ENCODE peak calls at places on chromosomes 5 and 9, in eight cellular contexts. T is fibroblast of the aortic adventitia; Q is naive thymus-derived CD4-positive, alpha-beta T cell; V is stimulated activated CD4-positive, alpha-beta T cell treated with anti-CD3 and anti-CD28 coated beads, Interleukin-1b, Interleukin-23, amount 100 ng/mL, for 24 hours; W is left colon; I is KBM-7; G is hepatocyte; M is colonic mucosa. P is an unnamed sample.

GRCh38 chr9:36749461-36749860 is 176.8 kb downstream of the MELK start:
- DNase-seq in T (no peak), Q (no peak), V (no peak), W (no peak), I (peak; percentile 24), G (no peak), M (no peak), P (no peak)

GRCh38 chr9:13432914-13433313 is 153.4 kb upstream of the MPDZ start:
- DNase-seq in T (no peak), Q (no peak), V (no peak), W (no peak), I (no peak), G (no peak), M (no peak), P (no peak)

GRCh38 chr5:175878544-175879438 is 7.4 kb downstream of the CPLX2 start:
- DNase-seq in T (no peak), Q (no peak), V (no peak), W (no peak), I (no peak), G (peak; percentile 52), M (no peak), P (no peak)

GRCh38 chr5:134594336-134594735 is 38.3 kb downstream of the SAR1B start:
- DNase-seq in T (no peak), Q (no peak), V (no peak), W (no peak), I (no peak), G (no peak), M (no peak), P (no peak)

GRCh38 chr5:136042665-136043121 is 13.9 kb downstream of the TGFBI start:
- DNase-seq in T (no peak), Q (no peak), V (no peak), W (no peak), I (peak; percentile 77), G (peak; percentile 59), M (no peak), P (no peak)

GRCh38 chr9:38224941-38225340 is 155.9 kb upstream of the SHB start:
- DNase-seq in T (no peak), Q (no peak), V (no peak), W (no peak), I (no peak), G (no peak), M (no peak), P (no peak)

GRCh38 chr5:55159763-55160492 is at the start of gene GPX8:
- DNase-seq in T (peak; percentile 93), Q (no peak), V (no peak), W (no peak), I (peak; percentile 52), G (peak; percentile 79), M (peak; percentile 36), P (no peak)

GRCh38 chr5:140327589-140327988 is 18.8 kb downstream of the HBEGF start:
- DNase-seq in T (peak; percentile 56), Q (no peak), V (no peak), W (no peak), I (no peak), G (no peak), M (no peak), P (no peak)

GRCh38 chr5:112417931-112418358 is 1.1 kb downstream of the EPB41L4A start:
- DNase-seq in T (peak; percentile 15), Q (no peak), V (peak; percentile 40), W (peak; percentile 56), I (no peak), G (peak; percentile 51), M (peak; percentile 62), P (peak; percentile 59)

GRCh38 chr5:33188089-33188488 is 252.7 kb upstream of the TARS1 start:
- DNase-seq in T (no peak), Q (no peak), V (no peak), W (no peak), I (no peak), G (no peak), M (no peak), P (no peak)

GRCh38 chr9:123473226-123473625 is 117.2 kb downstream of the CRB2 start:
- DNase-seq in T (no peak), Q (no peak), V (no peak), W (no peak), I (no peak), G (peak; percentile 29), M (no peak), P (no peak)

GRCh38 chr5:177452688-177453638 is 6.3 kb downstream of the PRR7 start:
- DNase-seq in T (no peak), Q (no peak), V (no peak), W (no peak), I (no peak), G (no peak), M (no peak), P (peak; percentile 57)

GRCh38 chr5:149951138-149951749 is 6.7 kb upstream of the PDE6A start:
- DNase-seq in T (no peak), Q (no peak), V (no peak), W (no peak), I (no peak), G (no peak), M (no peak), P (no peak)

GRCh38 chr9:101369286-101369685 is 15.5 kb downstream of the BAAT start:
- DNase-seq in T (peak; percentile 41), Q (no peak), V (no peak), W (no peak), I (no peak), G (no peak), M (no peak), P (no peak)

GRCh38 chr9:106860731-106861584 is 2.0 kb upstream of the ZNF462 start:
- DNase-seq in T (peak; percentile 43), Q (no peak), V (no peak), W (peak; percentile 56), I (peak; percentile 19), G (peak; percentile 50), M (peak; percentile 70), P (peak; percentile 61)

GRCh38 chr5:9582406-9582805 is 36.5 kb upstream of the SEMA5A start:
- DNase-seq in T (no peak), Q (no peak), V (no peak), W (no peak), I (no peak), G (no peak), M (no peak), P (no peak)

GRCh38 chr9:371349-371748 is 156.7 kb downstream of the DOCK8 start:
- DNase-seq in T (no peak), Q (no peak), V (no peak), W (no peak), I (no peak), G (peak; percentile 48), M (no peak), P (no peak)

GRCh38 chr9:91905958-91906585 is 44.0 kb downstream of the ROR2 start:
- DNase-seq in T (no peak), Q (no peak), V (peak; percentile 1), W (no peak), I (peak; percentile 46), G (no peak), M (no peak), P (peak; percentile 58)

GRCh38 chr9:135513351-135513846 is 7.8 kb upstream of the LCN1 start:
- DNase-seq in T (no peak), Q (no peak), V (no peak), W (no peak), I (no peak), G (no peak), M (no peak), P (no peak)

GRCh38 chr5:174312270-174312617 is 266.7 kb downstream of the NSG2 start:
- DNase-seq in T (no peak), Q (no peak), V (no peak), W (no peak), I (no peak), G (no peak), M (no peak), P (no peak)

GRCh38 chr5:2832394-2832793 is 80.9 kb upstream of the IRX2 start:
- DNase-seq in T (no peak), Q (no peak), V (no peak), W (no peak), I (no peak), G (no peak), M (no peak), P (no peak)

GRCh38 chr5:144273232-144274027 is 102.8 kb downstream of the KCTD16 start:
- DNase-seq in T (peak; percentile 23), Q (no peak), V (no peak), W (no peak), I (no peak), G (no peak), M (no peak), P (no peak)

GRCh38 chr9:127448112-127448805 is 2.9 kb downstream of the RPL12 start:
- DNase-seq in T (peak; percentile 7), Q (no peak), V (no peak), W (no peak), I (no peak), G (no peak), M (no peak), P (no peak)

GRCh38 chr9:136757751-136758140 is 297 bp downstream of the LCN8 start:
- DNase-seq in T (no peak), Q (no peak), V (no peak), W (no peak), I (no peak), G (no peak), M (no peak), P (no peak)

GRCh38 chr5:122965111-122965510 is 71.4 kb downstream of the PPIC start:
- DNase-seq in T (no peak), Q (no peak), V (no peak), W (no peak), I (no peak), G (no peak), M (no peak), P (no peak)

GRCh38 chr5:68406767-68407232 is 191.2 kb downstream of the PIK3R1 start:
- DNase-seq in T (no peak), Q (no peak), V (no peak), W (no peak), I (no peak), G (peak; percentile 47), M (peak; percentile 42), P (peak; percentile 39)

GRCh38 chr5:6305821-6306220 is 72.5 kb downstream of the MED10 start:
- DNase-seq in T (no peak), Q (no peak), V (no peak), W (no peak), I (no peak), G (no peak), M (no peak), P (no peak)

GRCh38 chr9:99506781-99507305 is 284.8 kb downstream of the SEC61B start:
- DNase-seq in T (no peak), Q (no peak), V (no peak), W (no peak), I (no peak), G (no peak), M (no peak), P (no peak)

GRCh38 chr5:141992349-141992963 is 20.4 kb downstream of the GNPDA1 start:
- DNase-seq in T (peak; percentile 76), Q (peak; percentile 49), V (peak; percentile 72), W (peak; percentile 46), I (peak; percentile 60), G (peak; percentile 84), M (peak; percentile 79), P (peak; percentile 56)

GRCh38 chr9:87501806-87502205 is 4.1 kb downstream of the DAPK1 start:
- DNase-seq in T (no peak), Q (no peak), V (no peak), W (no peak), I (no peak), G (no peak), M (no peak), P (no peak)

GRCh38 chr5:44506561-44506960 is 117.3 kb upstream of the FGF10 start:
- DNase-seq in T (no peak), Q (no peak), V (no peak), W (no peak), I (no peak), G (no peak), M (no peak), P (no peak)

GRCh38 chr9:70421272-70422180 is 7.1 kb upstream of the KLF9 start:
- DNase-seq in T (peak; percentile 58), Q (no peak), V (no peak), W (no peak), I (peak; percentile 60), G (peak; percentile 13), M (no peak), P (no peak)

P was measured in mucosa of descending colon.